ENCODE peak calls at places on chromosomes 5 and 9, in six cellular contexts. O, G, Y, Z, V and P are unnamed samples.

GRCh38 chr9:17600962-17601593 is 22.2 kb downstream of the SH3GL2 start:
- DNase-seq in O (peak), G (no peak), Y (peak), Z (no peak), V (no peak), P (no peak)

GRCh38 chr9:14320272-14321245 is 6.6 kb upstream of the NFIB start:
- DNase-seq in O (peak), G (no peak), Y (peak), Z (peak), V (no peak), P (no peak)

GRCh38 chr9:82356131-82356530 is 367.6 kb downstream of the SPATA31D1 start:
- DNase-seq in O (no peak), G (no peak), Y (no peak), Z (no peak), V (no peak), P (no peak)

GRCh38 chr9:5625916-5626315 is 3.0 kb upstream of the RIC1 start:
- DNase-seq in O (no peak), G (no peak), Y (no peak), Z (no peak), V (no peak), P (no peak)

GRCh38 chr5:80711938-80712337 is 57.2 kb upstream of the DHFR start:
- DNase-seq in O (no peak), G (no peak), Y (peak), Z (peak), V (no peak), P (no peak)

GRCh38 chr9:4062966-4063365 is 236.9 kb downstream of the GLIS3 start:
- DNase-seq in O (no peak), G (no peak), Y (no peak), Z (no peak), V (no peak), P (no peak)

GRCh38 chr9:73081979-73082657 is 69.5 kb upstream of the ANXA1 start:
- DNase-seq in O (peak), G (no peak), Y (peak), Z (peak), V (no peak), P (no peak)

GRCh38 chr9:33222031-33222430 is 17.9 kb upstream of the SPINK4 start:
- DNase-seq in O (no peak), G (no peak), Y (peak), Z (no peak), V (no peak), P (no peak)

GRCh38 chr9:31304576-31304975 is 1079.9 kb upstream of the ACO1 start:
- DNase-seq in O (no peak), G (no peak), Y (peak), Z (peak), V (no peak), P (no peak)

GRCh38 chr9:90449213-90449925 is 193.3 kb downstream of the DIRAS2 start:
- DNase-seq in O (no peak), G (no peak), Y (no peak), Z (no peak), V (no peak), P (no peak)

GRCh38 chr9:130126721-130127429 is 45.3 kb upstream of the NCS1 start:
- DNase-seq in O (no peak), G (no peak), Y (no peak), Z (no peak), V (no peak), P (no peak)